ENCODE peak calls at places on chromosomes 11 and 22, in four cellular contexts. U is GM12878, H is K562, P is HepG2. Z is an unnamed sample.

GRCh38 chr11:134856371-134856971 is 444.4 kb upstream of the B3GAT1 start:
- DNase-seq in U (no peak), H (no peak), P (no peak), Z (no peak)

GRCh38 chr22:48627203-48627602 is 1200.5 kb downstream of the BRD1 start:
- DNase-seq in U (no peak), H (no peak), P (no peak), Z (no peak)

GRCh38 chr22:35742342-35743100 is 24.8 kb downstream of the APOL5 start:
- DNase-seq in U (no peak), H (peak), P (no peak), Z (no peak)

GRCh38 chr22:34427436-34427835 is 507.2 kb upstream of the LARGE1 start:
- DNase-seq in U (no peak), H (no peak), P (no peak), Z (no peak)

GRCh38 chr11:5304046-5304445 is 2.3 kb upstream of the OR51B4 start:
- DNase-seq in U (no peak), H (no peak), P (no peak), Z (no peak)

GRCh38 chr11:2376751-2377451 is at the start of gene CD81:
- DNase-seq in U (no peak), H (peak), P (no peak), Z (peak)

GRCh38 chr11:129894281-129895125 is 875 bp downstream of the NFRKB start:
- DNase-seq in U (no peak), H (peak), P (no peak), Z (no peak)

GRCh38 chr11:35639591-35640179 is 21.4 kb downstream of the FJX1 start:
- DNase-seq in U (no peak), H (no peak), P (no peak), Z (no peak)

GRCh38 chr11:118819687-118820086 is 28.7 kb upstream of the DDX6 start:
- DNase-seq in U (no peak), H (no peak), P (no peak), Z (no peak)

GRCh38 chr11:94787798-94788197 is 19.6 kb downstream of the AMOTL1 start:
- DNase-seq in U (no peak), H (peak), P (no peak), Z (no peak)

GRCh38 chr11:125290263-125290662 is 125.7 kb downstream of the PKNOX2 start:
- DNase-seq in U (no peak), H (no peak), P (no peak), Z (no peak)

GRCh38 chr11:16418698-16419097 is 62.4 kb upstream of the SOX6 start:
- DNase-seq in U (no peak), H (no peak), P (no peak), Z (no peak)

GRCh38 chr22:40377931-40378330 is 7.5 kb downstream of the SGSM3 start:
- DNase-seq in U (no peak), H (no peak), P (no peak), Z (no peak)

DNA sequence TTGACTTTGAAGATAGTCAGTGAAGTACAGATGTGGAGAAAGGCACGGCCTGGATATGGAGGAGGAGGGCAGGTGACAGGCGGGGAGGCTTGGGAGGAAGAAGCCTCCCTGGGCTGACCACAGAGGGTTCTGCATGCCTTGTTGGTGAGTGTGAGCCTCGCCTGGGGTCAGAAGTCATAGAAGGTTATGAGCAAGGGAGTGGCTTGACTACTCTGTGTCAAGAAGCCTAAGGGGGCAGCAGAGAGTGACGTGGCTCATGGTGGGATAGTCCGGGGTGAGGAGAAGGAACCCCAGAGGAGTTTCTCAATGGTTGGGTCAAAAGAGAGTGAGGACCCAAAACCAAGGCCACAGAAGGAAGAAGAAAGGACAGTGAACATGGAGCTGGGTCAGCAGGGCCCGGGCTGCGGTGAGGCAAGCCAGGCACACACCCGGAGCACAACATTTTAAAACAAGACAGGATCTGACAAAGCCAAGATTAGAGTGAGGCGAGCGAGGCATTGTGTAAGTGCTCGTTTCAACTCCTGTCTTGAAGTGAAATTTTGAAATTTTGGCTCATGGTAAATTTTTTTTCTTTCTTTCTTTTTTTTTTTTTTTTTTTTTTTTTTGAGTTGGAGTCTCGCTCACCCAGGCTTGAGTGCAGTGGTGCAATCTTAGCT is 31.9 kb downstream of the PDGFB start:
- DNase-seq in U (no peak), H (peak), P (peak), Z (no peak)
- TF ChIP-seq ESRRA in U (no peak), H (no peak), P (no peak), Z (no peak)

GRCh38 chr22:46626356-46626755 is 6.2 kb downstream of the GRAMD4 start:
- DNase-seq in U (no peak), H (no peak), P (no peak), Z (no peak)

GRCh38 chr22:46629291-46629690 is 9.1 kb downstream of the GRAMD4 start:
- DNase-seq in U (no peak), H (no peak), P (no peak), Z (no peak)

GRCh38 chr22:46626911-46627805 is 7.0 kb downstream of the GRAMD4 start:
- DNase-seq in U (no peak), H (peak), P (no peak), Z (peak)

GRCh38 chr22:46628756-46629155 is 8.6 kb downstream of the GRAMD4 start:
- DNase-seq in U (no peak), H (no peak), P (no peak), Z (no peak)

DNA sequence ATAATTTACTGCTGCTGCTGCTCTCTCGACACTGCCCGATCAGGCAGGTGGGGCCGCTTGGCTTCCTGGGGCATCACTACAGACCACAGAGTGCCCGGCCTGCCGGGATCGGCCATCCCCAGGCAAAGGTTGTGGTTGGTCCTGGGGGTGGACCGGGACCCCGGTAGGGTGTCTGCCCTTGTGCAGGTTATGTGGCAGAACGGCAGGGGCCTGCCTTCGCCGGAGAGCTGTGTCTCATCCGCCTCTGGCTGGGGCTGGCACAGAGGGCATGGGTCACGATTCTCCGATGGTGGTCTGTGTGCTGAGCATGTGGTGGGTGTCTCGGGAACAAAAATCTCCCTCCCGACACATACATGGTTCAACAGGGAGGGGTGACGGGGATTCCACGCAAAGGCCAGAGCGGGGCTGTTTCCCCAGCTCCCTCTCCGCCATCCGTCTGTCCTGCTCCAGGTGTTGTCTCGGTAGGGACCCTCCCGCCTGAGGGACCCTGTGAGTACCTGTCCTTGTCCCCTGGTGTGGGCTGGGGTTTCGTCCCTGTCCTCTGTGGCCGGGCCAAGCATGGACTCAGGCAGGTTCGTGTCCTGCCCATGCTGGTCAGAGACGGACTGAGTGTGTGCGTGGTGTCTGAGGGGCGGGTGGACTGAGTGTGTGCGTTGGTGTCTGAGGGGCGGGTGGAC is 7.8 kb downstream of the GRAMD4 start:
- DNase-seq in U (no peak), H (no peak), P (no peak), Z (no peak)
- TF ChIP-seq ATF3 in U (no peak), H (no peak), P (no peak), Z (no peak)

GRCh38 chr22:44203203-44203602 is 22.5 kb downstream of the PARVG start:
- DNase-seq in U (no peak), H (no peak), P (no peak), Z (no peak)
- TF ChIP-seq NR2C2 in U (no peak), H (no peak), P (no peak), Z (no peak)

GRCh38 chr11:97471480-97471879 is 1081.7 kb downstream of the JRKL start:
- DNase-seq in U (no peak), H (no peak), P (no peak), Z (no peak)
- TF ChIP-seq ESRRA in U (no peak), H (no peak), P (no peak), Z (no peak)

GRCh38 chr22:20015971-20016733 is 471 bp downstream of the ARVCF start:
- DNase-seq in U (no peak), H (peak), P (peak), Z (peak)

GRCh38 chr22:20018001-20018400 is 1.4 kb upstream of the ARVCF start:
- DNase-seq in U (no peak), H (no peak), P (no peak), Z (no peak)

GRCh38 chr22:20015187-20015625 is 1.4 kb downstream of the ARVCF start:
- DNase-seq in U (no peak), H (peak), P (no peak), Z (no peak)

GRCh38 chr22:20017622-20017958 is 967 bp upstream of the ARVCF start:
- DNase-seq in U (no peak), H (no peak), P (no peak), Z (no peak)

DNA sequence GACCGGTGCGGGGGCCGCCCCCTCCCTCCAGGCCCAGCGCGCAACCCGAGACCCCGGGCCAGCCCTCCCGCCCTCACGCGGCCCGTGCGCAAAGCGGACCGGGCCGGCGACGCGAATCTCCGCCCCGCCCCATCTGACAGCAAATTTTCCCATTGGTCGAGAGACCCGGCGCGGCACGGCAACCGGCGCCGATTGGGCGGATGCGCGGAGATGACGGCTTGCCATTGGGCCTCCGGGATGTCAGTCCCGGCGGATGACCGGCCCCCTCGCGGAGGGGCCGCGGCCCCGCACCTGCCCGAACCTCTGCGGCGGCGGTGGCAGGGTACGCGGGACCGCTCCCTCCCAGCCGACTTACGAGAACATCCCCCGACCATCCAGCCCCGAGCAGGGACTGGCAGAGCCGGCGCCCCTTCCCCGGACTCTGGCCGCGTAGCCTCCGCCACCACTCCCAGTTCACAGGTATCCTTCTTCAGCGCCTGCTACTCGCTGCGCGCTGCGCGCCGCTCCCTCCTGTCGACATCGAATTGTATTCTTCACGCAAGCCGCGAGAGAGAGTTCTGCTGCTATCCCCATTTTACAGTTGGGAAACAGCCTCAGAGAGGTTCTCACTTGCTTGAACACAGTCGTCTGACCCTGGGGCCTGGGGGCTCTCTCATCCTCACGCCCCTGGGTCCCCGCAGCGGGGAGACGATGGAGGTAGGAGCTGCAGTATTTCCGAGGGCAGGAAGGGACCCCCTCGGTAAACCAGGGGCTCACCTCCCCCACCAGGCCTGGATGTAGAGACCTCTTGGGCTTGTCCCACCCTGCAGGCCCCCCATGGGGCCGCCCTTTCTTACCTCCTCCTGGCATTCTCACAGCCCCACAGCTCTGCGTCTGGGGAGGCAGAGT is at the start of gene ARVCF:
- DNase-seq in U (no peak), H (peak), P (peak), Z (peak)
- TF ChIP-seq ATF3 in U (no peak), H (no peak), P (no peak), Z (no peak)

GRCh38 chr11:44840085-44840478 is 110.6 kb downstream of the TP53I11 start:
- DNase-seq in U (no peak), H (no peak), P (no peak), Z (no peak)
- TF ChIP-seq NR2C2 in U (no peak), H (no peak), P (no peak), Z (no peak)

DNA sequence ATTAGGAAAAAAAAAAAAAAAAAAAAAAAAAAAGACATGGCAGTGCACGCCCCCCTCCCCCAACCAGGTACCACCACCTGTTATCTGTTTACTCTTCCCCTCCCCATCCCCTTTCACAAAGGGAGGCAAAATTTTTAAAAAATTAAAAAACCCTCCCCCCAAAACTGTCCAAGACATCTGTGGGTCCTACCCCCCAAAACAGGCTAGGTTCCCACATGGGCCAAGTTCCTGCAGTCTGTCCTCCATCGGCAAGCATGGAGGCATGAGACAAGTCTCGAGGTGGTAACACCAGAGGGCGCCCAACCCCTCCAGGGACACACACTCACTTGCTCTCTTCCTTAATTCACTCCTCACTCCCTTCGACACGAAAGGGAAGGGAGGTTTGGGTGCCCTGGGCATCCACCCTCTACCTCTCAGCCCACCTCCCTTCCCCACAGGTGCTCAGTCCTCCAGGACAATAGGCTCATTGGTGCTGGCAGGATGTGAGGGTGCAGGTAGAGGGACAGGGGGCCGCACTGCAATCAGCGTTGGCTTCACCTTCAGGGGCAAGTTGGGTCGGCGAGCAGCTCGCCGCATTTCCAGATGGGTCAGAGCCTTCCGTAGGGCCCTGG is 2.2 kb upstream of the TUT1 start:
- DNase-seq in U (no peak), H (peak), P (peak), Z (peak)
- TF ChIP-seq ESRRA in U (no peak), H (peak), P (no peak), Z (no peak)

GRCh38 chr11:26621147-26621546 is 49.1 kb upstream of the MUC15 start:
- DNase-seq in U (no peak), H (no peak), P (no peak), Z (no peak)
- TF ChIP-seq ATF3 in U (no peak), H (no peak), P (no peak), Z (no peak)

GRCh38 chr11:120657306-120658070 is 145.9 kb downstream of the GRIK4 start:
- DNase-seq in U (peak), H (no peak), P (no peak), Z (no peak)

GRCh38 chr11:120659076-120659475 is 147.5 kb downstream of the GRIK4 start:
- DNase-seq in U (no peak), H (no peak), P (no peak), Z (no peak)

GRCh38 chr11:120658071-120658423 is 146.5 kb downstream of the GRIK4 start:
- DNase-seq in U (peak), H (no peak), P (no peak), Z (no peak)

GRCh38 chr11:120652705-120653335 is 141.3 kb downstream of the GRIK4 start:
- DNase-seq in U (no peak), H (peak), P (no peak), Z (no peak)

DNA sequence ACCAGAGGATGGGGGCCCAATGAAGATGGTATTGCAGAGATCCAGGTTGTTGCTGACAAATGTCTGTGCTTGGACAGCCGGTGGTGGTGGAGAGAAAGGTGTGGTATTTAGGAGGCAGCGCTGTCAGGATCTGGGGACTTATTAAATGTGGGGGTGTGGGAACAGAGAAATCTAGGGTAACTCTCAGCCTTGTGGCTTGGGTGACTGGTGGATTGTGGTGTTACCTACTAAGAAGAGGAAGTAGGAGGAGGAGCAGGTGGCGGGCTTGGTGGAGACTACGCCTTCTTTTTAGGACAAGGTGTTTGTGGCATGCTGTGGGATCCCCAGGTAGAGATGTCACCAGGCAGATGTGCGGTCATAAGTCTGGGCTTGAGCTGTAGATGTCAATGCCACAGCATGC is 144.0 kb downstream of the GRIK4 start:
- DNase-seq in U (peak), H (no peak), P (no peak), Z (no peak)
- TF ChIP-seq NR2C2 in U (no peak), H (no peak), P (no peak), Z (no peak)